ENCODE peak calls at places on chromosomes 16 and 17, in eight cellular contexts. Z is neural progenitor cell, E is left ventricle myocardium inferior, F is GM23248, N is neuronal stem cell, R is colonic mucosa, I is thoracic aorta, Y is A673. M is an unnamed sample. For H3K36me3, the result is how much of the 10 kb centered on the place peaks cover.

GRCh38 chr17:51590071-51590470 is 329.7 kb downstream of the UTP18 start:
- DNase-seq in Z (no peak), Y (peak), N (no peak), F (no peak), I (no peak), E (no peak), R (no peak), M (no peak)

GRCh38 chr16:58651965-58652348 is 22.3 kb upstream of the CNOT1 start:
- DNase-seq in E (no peak), R (no peak), F (peak), Y (no peak), I (no peak), N (no peak), Z (no peak), M (no peak)

GRCh38 chr16:11612110-11612981 is 25.6 kb upstream of the LITAF start:
- DNase-seq in F (no peak), Z (no peak), I (no peak), R (peak), Y (no peak), N (no peak), E (peak), M (no peak)

GRCh38 chr17:18921912-18922451 is 30.0 kb upstream of the SLC5A10 start:
- DNase-seq in R (peak), N (no peak), Y (no peak), I (no peak), E (no peak), F (no peak), Z (no peak), M (no peak)

GRCh38 chr17:50117202-50118040 is 12.5 kb downstream of the SAMD14 start:
- DNase-seq in F (peak), Y (peak), N (no peak), R (peak), E (no peak), Z (peak), I (no peak), M (no peak)

GRCh38 chr16:68737730-68738590 is 868 bp downstream of the CDH1 start:
- DNase-seq in N (no peak), F (no peak), Z (peak), Y (no peak), E (no peak), I (no peak), R (peak), M (peak)

GRCh38 chr16:9035986-9036385 is 55.5 kb upstream of the HAPSTR1 start:
- DNase-seq in Z (no peak), R (no peak), F (no peak), Y (no peak), E (no peak), N (no peak), I (no peak), M (no peak)

GRCh38 chr16:15983898-15984297 is 34.5 kb downstream of the ABCC1 start:
- DNase-seq in I (no peak), N (no peak), R (no peak), Z (no peak), Y (no peak), F (peak), E (peak), M (no peak)

GRCh38 chr17:75361344-75361743 is 44.1 kb downstream of the GRB2 start:
- DNase-seq in Y (peak), F (no peak), Z (no peak), E (no peak), N (no peak), I (no peak), R (no peak), M (no peak)

GRCh38 chr17:37713028-37713431 is 31.8 kb downstream of the HNF1B start:
- DNase-seq in F (no peak), I (no peak), Z (no peak), E (no peak), R (no peak), N (no peak), Y (no peak), M (no peak)

GRCh38 chr17:47192549-47192948 is 3.5 kb upstream of the CDC27 start:
- DNase-seq in I (no peak), E (no peak), F (no peak), Y (no peak), N (no peak), R (no peak), Z (no peak), M (no peak)

GRCh38 chr17:74296548-74296936 is 22.5 kb downstream of the DNAI2 start:
- DNase-seq in I (no peak), F (peak), Y (peak), R (peak), Z (peak), N (peak), E (peak), M (no peak)

GRCh38 chr17:55292094-55292493 is 27.3 kb downstream of the HLF start:
- DNase-seq in F (no peak), I (no peak), E (no peak), R (no peak), Z (no peak), N (no peak), Y (no peak), M (no peak)

GRCh38 chr17:70390059-70390458 is 220.7 kb downstream of the KCNJ2 start:
- DNase-seq in Y (no peak), F (no peak), R (no peak), Z (no peak), N (no peak), I (no peak), E (no peak), M (no peak)

GRCh38 chr17:55845385-55845784 is 94.5 kb downstream of the PCTP start:
- DNase-seq in Z (peak), Y (peak), R (peak), N (peak), E (peak), I (peak), F (peak), M (no peak)

GRCh38 chr16:23781176-23781575 is 26.4 kb downstream of the CHP2 start:
- DNase-seq in F (no peak), E (no peak), I (no peak), N (no peak), Y (no peak), Z (no peak), R (no peak), M (no peak)

GRCh38 chr16:89484923-89485679 is 5.3 kb downstream of the ANKRD11 start:
- DNase-seq in R (no peak), N (no peak), E (no peak), F (no peak), Y (no peak), Z (no peak), I (no peak), M (no peak)

GRCh38 chr17:40606548-40607353 is 40.9 kb downstream of the SMARCE1 start:
- DNase-seq in I (no peak), N (no peak), Y (no peak), E (no peak), F (no peak), R (no peak), Z (no peak), M (no peak)

GRCh38 chr17:62626719-62627218 is 701 bp upstream of the MRC2 start:
- DNase-seq in F (peak), N (peak), E (peak), I (no peak), Z (peak), R (peak), Y (peak), M (no peak)

GRCh38 chr17:18156171-18156975 is 27.3 kb upstream of the ALKBH5 start:
- DNase-seq in Y (no peak), R (no peak), E (no peak), N (no peak), F (peak), Z (no peak), I (no peak), M (no peak)

GRCh38 chr17:8248751-8249607 is at the start of gene PFAS:
- DNase-seq in I (peak), R (peak), N (peak), Z (peak), F (peak), E (peak), Y (peak), M (peak)

GRCh38 chr16:75387951-75388350 is 45.4 kb downstream of the CFDP1 start:
- DNase-seq in R (no peak), I (no peak), Y (no peak), F (no peak), E (no peak), N (no peak), Z (no peak), M (no peak)

GRCh38 chr16:75385507-75386152 is 47.7 kb downstream of the CFDP1 start:
- DNase-seq in E (no peak), N (peak), R (no peak), Y (peak), I (no peak), Z (peak), F (peak), M (no peak)

GRCh38 chr16:75391254-75391653 is 42.0 kb downstream of the CFDP1 start:
- DNase-seq in F (no peak), R (no peak), N (no peak), I (no peak), Y (no peak), Z (no peak), E (no peak), M (no peak)

GRCh38 chr16:75392911-75393310 is 40.4 kb downstream of the CFDP1 start:
- DNase-seq in Z (no peak), I (no peak), R (no peak), Y (no peak), N (no peak), E (no peak), F (peak), M (no peak)

DNA sequence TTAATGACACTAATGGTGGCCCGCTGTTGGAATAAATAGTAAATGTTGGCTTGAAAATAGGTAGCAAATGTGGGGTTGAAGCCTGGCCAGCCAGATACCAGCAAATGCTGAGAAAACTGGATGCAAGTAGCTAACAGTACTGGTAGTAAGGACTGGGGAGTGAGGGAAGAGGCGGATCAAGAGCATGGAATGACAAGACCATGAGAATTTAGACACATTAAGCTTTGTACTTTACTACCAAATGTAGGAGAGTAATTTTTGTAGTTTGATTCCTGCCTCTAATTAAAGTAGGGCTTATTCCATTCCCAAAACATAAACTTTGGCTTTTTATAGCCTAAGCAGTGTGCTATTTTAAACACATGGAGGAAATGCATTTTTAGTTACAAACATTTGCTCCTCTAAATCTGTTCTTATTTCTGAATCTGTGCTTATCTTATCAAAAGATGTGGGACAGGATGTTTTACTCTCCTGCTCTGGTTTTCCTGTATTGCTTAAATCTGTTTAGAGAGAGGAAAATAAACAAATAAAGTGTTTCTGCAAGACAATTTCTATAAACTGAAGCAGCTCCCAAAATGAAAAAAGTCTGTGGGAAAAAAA is 44.1 kb downstream of the CFDP1 start:
- DNase-seq in F (no peak), E (no peak), N (no peak), I (no peak), R (no peak), Z (no peak), Y (no peak), M (no peak)
- H3K36me3 ChIP-seq in F (under half), E (under half), N (half or more), I (under half), R (under half), Z (under half), Y (under half), M (half or more)

DNA sequence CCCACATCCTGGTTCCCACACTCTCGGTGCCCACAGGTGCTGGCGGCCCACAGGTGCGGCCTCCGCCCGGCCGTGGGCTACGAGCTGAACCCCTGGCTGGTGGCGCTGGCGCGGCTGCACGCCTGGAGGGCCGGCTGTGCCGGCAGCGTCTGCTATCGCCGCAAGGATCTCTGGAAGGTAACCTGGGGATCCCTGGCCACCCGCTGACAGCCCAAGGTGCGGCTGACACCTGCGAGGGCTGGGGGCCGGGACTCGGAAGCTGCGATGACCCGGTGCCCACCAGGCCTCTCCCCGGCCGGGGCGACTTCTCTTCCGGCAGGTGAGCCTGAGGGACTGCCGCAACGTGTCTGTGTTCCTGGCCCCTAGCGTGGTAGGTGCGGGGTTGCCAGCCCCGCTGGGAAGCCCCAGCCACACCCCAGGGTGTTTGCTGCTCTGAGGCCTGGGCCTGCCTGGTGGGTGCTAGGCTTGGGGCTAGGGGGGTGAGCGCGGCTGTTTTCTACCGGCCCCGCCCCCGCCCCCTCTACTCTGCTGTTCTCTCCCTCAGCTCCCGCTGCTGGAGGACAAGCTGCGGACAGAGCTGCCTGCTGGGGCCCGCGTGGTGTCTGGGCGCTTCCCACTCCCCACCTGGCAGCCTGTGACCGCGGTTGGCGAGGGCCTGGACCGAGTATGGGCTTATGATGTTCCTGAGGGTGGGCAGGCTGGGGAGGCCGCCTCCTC is 977 bp downstream of the ANTKMT start:
- DNase-seq in F (no peak), I (no peak), Y (no peak), Z (no peak), N (no peak), R (no peak), E (no peak), M (no peak)
- H3K4me3 ChIP-seq in F (peak), I (peak), Y (peak), Z (peak), N (peak), R (peak), E (peak), M (peak)

GRCh38 chr17:2238432-2239169 is 65.0 kb downstream of the SMG6 start:
- DNase-seq in R (no peak), E (peak), F (peak), Z (no peak), Y (no peak), N (no peak), I (no peak), M (no peak)

GRCh38 chr17:2240541-2240940 is 63.0 kb downstream of the SMG6 start:
- DNase-seq in F (peak), E (no peak), I (no peak), R (no peak), Z (no peak), N (no peak), Y (no peak), M (no peak)

GRCh38 chr17:2237960-2238359 is 65.6 kb downstream of the SMG6 start:
- DNase-seq in F (peak), Y (no peak), Z (no peak), N (no peak), R (no peak), I (no peak), E (no peak), M (no peak)

GRCh38 chr17:2239882-2240430 is 63.6 kb downstream of the SMG6 start:
- DNase-seq in E (peak), F (peak), N (no peak), Y (no peak), R (no peak), Z (no peak), I (peak), M (no peak)

DNA sequence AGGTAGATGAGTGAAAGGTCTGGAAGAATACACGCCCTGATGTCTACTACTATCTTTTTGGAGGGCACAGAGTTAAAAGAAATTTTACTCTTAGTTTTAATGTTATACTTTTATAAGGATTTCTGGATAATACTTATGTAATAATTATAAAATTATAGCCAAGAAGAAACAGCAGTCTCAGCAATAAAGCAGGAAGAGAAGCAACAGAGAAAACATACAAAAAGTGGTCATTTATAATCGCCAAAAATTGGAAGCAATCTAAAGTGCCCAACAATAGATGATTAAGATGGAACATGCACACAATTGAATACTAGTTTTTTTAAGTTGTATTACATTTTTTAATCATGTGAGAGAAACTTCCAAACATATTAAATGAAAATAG is 64.4 kb downstream of the SMG6 start:
- DNase-seq in F (no peak), E (no peak), N (no peak), Z (no peak), Y (no peak), R (no peak), I (no peak), M (no peak)
- H3K27ac ChIP-seq in F (peak), E (peak), N (no peak), Z (no peak), Y (no peak), R (peak), I (peak), M (peak)

DNA sequence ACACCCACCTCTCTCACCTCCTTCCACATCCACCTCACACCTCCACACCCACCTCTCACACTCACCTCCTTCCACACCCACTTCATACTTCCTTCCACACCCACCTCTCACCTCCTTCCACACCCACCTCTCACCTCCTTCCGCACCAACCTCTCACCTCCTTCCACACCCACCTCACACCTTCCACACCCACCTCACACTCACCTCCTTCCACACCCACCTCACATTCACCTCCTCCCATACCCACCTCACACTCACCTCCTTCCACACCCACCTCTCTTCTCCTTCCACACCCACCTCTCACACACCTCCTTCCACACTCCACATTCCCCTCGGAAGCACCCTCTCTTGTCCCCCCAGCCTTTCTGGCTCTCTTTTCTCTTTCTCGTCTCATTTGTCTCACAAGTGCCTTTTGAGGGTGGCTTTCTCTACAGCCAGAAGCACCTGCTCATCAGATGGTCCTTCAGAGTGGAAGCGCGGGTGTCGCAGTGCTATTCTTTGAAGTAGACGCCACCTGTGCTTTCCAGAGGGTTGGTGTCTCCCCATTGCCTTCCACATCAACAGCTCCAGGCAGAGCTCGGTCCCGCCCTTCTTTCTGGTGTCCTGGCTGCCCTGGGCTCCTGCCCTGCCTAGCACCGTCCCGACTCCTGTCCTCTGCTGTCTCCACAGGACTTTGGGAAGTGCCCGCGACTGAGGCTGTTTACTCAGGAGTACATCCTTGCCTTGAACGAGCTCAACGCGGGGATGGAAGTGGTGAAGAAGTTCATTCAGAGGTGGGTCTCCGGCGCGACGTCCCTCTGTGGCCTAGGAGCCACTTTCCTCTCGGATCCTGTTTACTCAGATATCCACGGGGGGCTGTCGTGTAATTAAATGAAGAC is 109.4 kb upstream of the PLCG2 start:
- DNase-seq in Z (no peak), N (no peak), Y (no peak), I (no peak), F (no peak), E (no peak), R (no peak), M (no peak)
- H3K36me3 ChIP-seq in Z (under half), N (under half), Y (under half), I (under half), F (under half), E (under half), R (under half), M (half or more)

GRCh38 chr17:44005865-44006580 is 1.6 kb downstream of the NAGS start:
- DNase-seq in Y (no peak), F (peak), R (peak), Z (peak), I (no peak), N (no peak), E (no peak), M (no peak)

GRCh38 chr17:44006581-44007345 is 2.3 kb downstream of the NAGS start:
- DNase-seq in Z (peak), Y (peak), I (peak), F (peak), N (peak), R (peak), E (peak), M (peak)

GRCh38 chr17:44005527-44005864 is 1.1 kb downstream of the NAGS start:
- DNase-seq in N (no peak), Y (no peak), Z (no peak), R (no peak), E (no peak), I (no peak), F (no peak), M (no peak)

GRCh38 chr17:44008205-44008909 is 3.9 kb downstream of the NAGS start:
- DNase-seq in Z (no peak), E (no peak), I (no peak), Y (no peak), R (no peak), F (no peak), N (no peak), M (no peak)

DNA sequence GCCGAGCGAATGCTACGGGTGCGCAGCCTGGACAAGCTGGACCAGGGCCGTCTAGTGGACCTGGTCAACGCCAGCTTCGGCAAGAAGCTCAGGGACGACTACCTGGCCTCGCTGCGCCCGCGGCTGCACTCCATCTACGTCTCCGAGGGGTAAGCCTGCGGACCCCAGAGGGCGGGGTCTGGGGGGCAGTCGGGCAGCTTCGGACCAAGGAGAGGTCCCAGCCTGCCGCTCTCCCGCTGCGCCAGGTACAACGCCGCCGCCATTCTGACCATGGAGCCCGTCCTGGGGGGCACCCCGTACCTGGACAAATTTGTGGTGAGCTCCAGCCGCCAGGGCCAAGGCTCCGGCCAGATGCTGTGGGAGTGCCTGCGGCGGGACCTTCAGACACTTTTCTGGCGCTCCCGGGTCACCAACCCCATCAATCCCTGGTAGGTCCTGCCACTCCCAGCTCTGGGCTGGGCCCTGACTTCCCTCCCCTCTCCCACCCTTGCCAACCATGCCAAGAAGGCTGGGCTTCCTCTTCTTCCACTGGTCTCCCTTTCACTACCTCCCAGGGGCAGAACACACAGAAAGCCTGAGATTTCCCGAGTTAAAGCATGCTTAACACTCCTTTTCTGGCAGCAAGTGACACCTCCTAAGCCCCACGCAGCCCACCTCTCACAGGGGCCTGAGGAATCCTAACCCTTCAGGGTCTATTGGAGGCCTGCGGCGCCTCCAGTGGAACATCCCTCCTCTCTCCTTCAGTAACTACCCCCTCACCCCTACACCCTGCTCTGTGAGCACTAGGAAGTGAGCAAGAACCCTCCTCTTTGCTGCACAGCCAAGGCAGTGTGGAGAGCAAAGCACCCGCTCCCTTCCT is 3.2 kb downstream of the NAGS start:
- DNase-seq in R (peak), I (no peak), Z (no peak), Y (no peak), E (peak), N (no peak), F (peak), M (no peak)
- H3K4me3 ChIP-seq in R (peak), I (peak), Z (peak), Y (peak), E (peak), N (peak), F (peak), M (peak)